ENCODE peak calls at places on chromosomes 11 and 22, in five cellular contexts. B is AG04450, G is WTC11, L is NCI-H2171 treated with DMSO at 0.1 percent for 48 hours, N is non-pigmented ciliary epithelial cell. M is an unnamed sample.
A peak's percentile ranks its signal among the peaks of the same experiment; 100 is the strongest.

GRCh38 chr11:62144641-62145255 is 20.9 kb downstream of the INCENP start:
- DNase-seq in B (no peak), G (peak; percentile 5), L (no peak), N (no peak), M (no peak)

GRCh38 chr11:83641511-83641910 is 355.3 kb upstream of the CCDC90B start:
- DNase-seq in B (no peak), G (peak; percentile 13), L (no peak), N (no peak), M (peak; percentile 78)

GRCh38 chr11:18368236-18368635 is 26.1 kb upstream of the LDHA start:
- DNase-seq in B (no peak), G (no peak), L (no peak), N (no peak), M (peak; percentile 60)

GRCh38 chr11:57283231-57283990 is 41.3 kb downstream of the TNKS1BP1 start:
- DNase-seq in B (no peak), G (peak; percentile 24), L (no peak), N (no peak), M (peak; percentile 66)

GRCh38 chr11:123483058-123483457 is 53.0 kb downstream of the GRAMD1B start:
- DNase-seq in B (no peak), G (no peak), L (no peak), N (no peak), M (peak; percentile 25)

GRCh38 chr11:113192121-113192925 is 122.1 kb upstream of the TTC12 start:
- DNase-seq in B (no peak), G (no peak), L (no peak), N (no peak), M (no peak)

GRCh38 chr11:114989536-114989935 is 311.2 kb downstream of the NXPE2 start:
- DNase-seq in B (no peak), G (no peak), L (no peak), N (no peak), M (no peak)

GRCh38 chr11:128279861-128280260 is 307.5 kb downstream of the ETS1 start:
- DNase-seq in B (no peak), G (no peak), L (no peak), N (no peak), M (peak; percentile 45)

GRCh38 chr11:68146704-68147474 is 25.7 kb upstream of the CHKA start:
- DNase-seq in B (no peak), G (no peak), L (no peak), N (no peak), M (peak; percentile 17)

GRCh38 chr22:40518840-40519239 is 117.7 kb downstream of the MRTFA start:
- DNase-seq in B (no peak), G (no peak), L (no peak), N (no peak), M (no peak)

GRCh38 chr11:117200813-117201515 is 1.8 kb downstream of the TAGLN start:
- DNase-seq in B (no peak), G (no peak), L (no peak), N (no peak), M (no peak)

GRCh38 chr11:12090761-12091261 is 19.6 kb upstream of the MICAL2 start:
- DNase-seq in B (no peak), G (no peak), L (no peak), N (no peak), M (no peak)

GRCh38 chr22:32558681-32559355 is 84.2 kb downstream of the FBXO7 start:
- DNase-seq in B (peak; percentile 37), G (no peak), L (no peak), N (no peak), M (peak; percentile 67)

GRCh38 chr11:62421996-62422395 is 3.2 kb downstream of the SCGB1A1 start:
- DNase-seq in B (no peak), G (no peak), L (no peak), N (no peak), M (no peak)

GRCh38 chr11:134522782-134523570 is 110.9 kb upstream of the B3GAT1 start:
- DNase-seq in B (no peak), G (peak; percentile 8), L (no peak), N (no peak), M (no peak)

GRCh38 chr22:43392385-43392989 is 19.3 kb upstream of the MPPED1 start:
- DNase-seq in B (no peak), G (no peak), L (peak; percentile 34), N (no peak), M (no peak)

GRCh38 chr11:130839950-130840666 is 76.2 kb downstream of the SNX19 start:
- DNase-seq in B (peak; percentile 24), G (no peak), L (peak; percentile 74), N (no peak), M (peak; percentile 84)

GRCh38 chr11:13368041-13368446 is 90.5 kb downstream of the BMAL1 start:
- DNase-seq in B (no peak), G (no peak), L (no peak), N (peak; percentile 43), M (peak; percentile 44)

GRCh38 chr11:85133636-85134035 is 493.5 kb downstream of the DLG2 start:
- DNase-seq in B (no peak), G (no peak), L (no peak), N (no peak), M (no peak)

GRCh38 chr11:92457250-92457649 is 232.6 kb downstream of the FAT3 start:
- DNase-seq in B (no peak), G (no peak), L (no peak), N (no peak), M (peak; percentile 2)

GRCh38 chr22:28229566-28230483 is 310.8 kb upstream of the PITPNB start:
- DNase-seq in B (no peak), G (no peak), L (no peak), N (no peak), M (peak; percentile 87)

GRCh38 chr11:103202048-103202651 is 92.9 kb downstream of the DYNC2H1 start:
- DNase-seq in B (peak; percentile 11), G (no peak), L (peak; percentile 38), N (peak; percentile 20), M (peak; percentile 46)

GRCh38 chr11:96287796-96288439 is 55.1 kb downstream of the MAML2 start:
- DNase-seq in B (no peak), G (no peak), L (no peak), N (no peak), M (no peak)